ENCODE peak calls at places on chromosomes 3 and 15, in six cellular contexts. B, S, X, C, Q and K are unnamed samples. For H3K36me3, the result is how much of the 10 kb centered on the place peaks cover.

GRCh38 chr3:157154563-157155333 is 5.2 kb downstream of the CCNL1 start:
- DNase-seq in B (no peak), S (no peak), X (no peak), C (no peak), Q (no peak), K (no peak)

GRCh38 chr15:80643296-80643965 is 51.7 kb upstream of the ABHD17C start:
- DNase-seq in B (peak), S (no peak), X (no peak), C (no peak), Q (no peak), K (no peak)

GRCh38 chr3:189563841-189564563 is 67.2 kb upstream of the TP63 start:
- DNase-seq in B (no peak), S (no peak), X (no peak), C (no peak), Q (peak), K (no peak)

GRCh38 chr15:92619380-92620101 is 36.0 kb downstream of the FAM174B start:
- DNase-seq in B (no peak), S (no peak), X (no peak), C (no peak), Q (no peak), K (no peak)

GRCh38 chr15:48360841-48361240 is 29.6 kb downstream of the DUT start:
- DNase-seq in B (no peak), S (no peak), X (peak), C (no peak), Q (no peak), K (no peak)

GRCh38 chr15:70160803-70161565 is 63.3 kb upstream of the TLE3 start:
- DNase-seq in B (no peak), S (no peak), X (no peak), C (no peak), Q (no peak), K (no peak)

GRCh38 chr15:51947124-51947523 is 24.5 kb downstream of the LEO1 start:
- DNase-seq in B (no peak), S (no peak), X (no peak), C (no peak), Q (no peak), K (no peak)

GRCh38 chr15:99615460-99615859 is 49.7 kb downstream of the MEF2A start:
- DNase-seq in B (no peak), S (no peak), X (no peak), C (no peak), Q (no peak), K (no peak)

GRCh38 chr3:150371741-150372254 is 36.3 kb upstream of the TSC22D2 start:
- DNase-seq in B (no peak), S (peak), X (peak), C (peak), Q (no peak), K (no peak)

GRCh38 chr3:129402210-129402609 is 26.2 kb downstream of the EFCAB12 start:
- DNase-seq in B (no peak), S (no peak), X (no peak), C (no peak), Q (no peak), K (no peak)

GRCh38 chr3:129402616-129403015 is 25.8 kb downstream of the EFCAB12 start:
- DNase-seq in B (no peak), S (no peak), X (no peak), C (no peak), Q (no peak), K (no peak)

GRCh38 chr3:129399895-129400357 is 28.5 kb downstream of the EFCAB12 start:
- DNase-seq in B (no peak), S (peak), X (peak), C (no peak), Q (no peak), K (no peak)

GRCh38 chr3:129398803-129399144 is 29.7 kb downstream of the EFCAB12 start:
- DNase-seq in B (no peak), S (peak), X (no peak), C (no peak), Q (no peak), K (peak)

DNA sequence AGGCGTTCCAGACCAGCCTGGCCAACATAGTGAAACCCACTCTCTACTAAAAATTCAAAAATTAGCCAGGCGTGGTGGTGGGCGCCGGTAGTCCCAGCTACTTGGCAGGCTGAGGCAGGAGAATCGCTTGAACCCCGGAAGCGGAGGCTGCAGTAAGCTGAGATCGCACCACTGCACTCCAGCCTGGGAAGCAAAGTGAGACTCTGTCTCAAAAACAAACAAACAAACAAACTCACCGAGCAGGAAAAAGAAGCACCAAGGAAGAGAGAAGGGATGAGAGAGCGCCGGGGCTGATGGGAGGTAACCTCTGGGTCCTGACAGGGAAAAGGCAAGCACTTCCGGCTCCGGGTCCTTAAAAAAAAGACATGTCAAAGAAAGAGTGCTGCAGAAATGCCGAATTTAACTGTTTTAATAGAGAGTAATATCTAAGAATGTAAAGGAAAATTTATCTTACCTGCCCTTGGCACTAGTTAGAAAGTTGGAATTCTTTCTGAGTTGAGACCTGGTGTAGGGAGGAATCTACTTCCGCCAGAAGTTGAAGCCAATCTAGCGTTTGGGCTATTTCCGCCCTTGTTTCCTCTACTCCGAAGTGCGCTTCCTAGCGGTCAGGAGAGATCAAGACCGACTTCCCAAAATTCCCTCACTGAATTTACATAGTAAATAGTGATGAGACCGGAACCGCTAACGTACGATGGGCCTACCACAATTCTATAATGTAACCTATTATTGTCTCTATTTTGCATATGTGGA is 29.1 kb downstream of the EFCAB12 start:
- DNase-seq in B (peak), S (peak), X (peak), C (peak), Q (peak), K (peak)
- TF ChIP-seq MAX in B (peak), S (no peak), X (peak), C (no peak), Q (no peak), K (peak)

GRCh38 chr3:33071946-33072345 is 25.0 kb downstream of the GLB1 start:
- DNase-seq in B (no peak), S (no peak), X (no peak), C (no peak), Q (no peak), K (no peak)

GRCh38 chr3:33071181-33071580 is 25.8 kb downstream of the GLB1 start:
- DNase-seq in B (no peak), S (no peak), X (no peak), C (no peak), Q (no peak), K (no peak)

GRCh38 chr3:33075996-33076395 is 20.9 kb downstream of the GLB1 start:
- DNase-seq in B (no peak), S (no peak), X (no peak), C (no peak), Q (no peak), K (no peak)

GRCh38 chr3:33076952-33077351 is 20.0 kb downstream of the GLB1 start:
- DNase-seq in B (no peak), S (no peak), X (no peak), C (no peak), Q (no peak), K (no peak)

DNA sequence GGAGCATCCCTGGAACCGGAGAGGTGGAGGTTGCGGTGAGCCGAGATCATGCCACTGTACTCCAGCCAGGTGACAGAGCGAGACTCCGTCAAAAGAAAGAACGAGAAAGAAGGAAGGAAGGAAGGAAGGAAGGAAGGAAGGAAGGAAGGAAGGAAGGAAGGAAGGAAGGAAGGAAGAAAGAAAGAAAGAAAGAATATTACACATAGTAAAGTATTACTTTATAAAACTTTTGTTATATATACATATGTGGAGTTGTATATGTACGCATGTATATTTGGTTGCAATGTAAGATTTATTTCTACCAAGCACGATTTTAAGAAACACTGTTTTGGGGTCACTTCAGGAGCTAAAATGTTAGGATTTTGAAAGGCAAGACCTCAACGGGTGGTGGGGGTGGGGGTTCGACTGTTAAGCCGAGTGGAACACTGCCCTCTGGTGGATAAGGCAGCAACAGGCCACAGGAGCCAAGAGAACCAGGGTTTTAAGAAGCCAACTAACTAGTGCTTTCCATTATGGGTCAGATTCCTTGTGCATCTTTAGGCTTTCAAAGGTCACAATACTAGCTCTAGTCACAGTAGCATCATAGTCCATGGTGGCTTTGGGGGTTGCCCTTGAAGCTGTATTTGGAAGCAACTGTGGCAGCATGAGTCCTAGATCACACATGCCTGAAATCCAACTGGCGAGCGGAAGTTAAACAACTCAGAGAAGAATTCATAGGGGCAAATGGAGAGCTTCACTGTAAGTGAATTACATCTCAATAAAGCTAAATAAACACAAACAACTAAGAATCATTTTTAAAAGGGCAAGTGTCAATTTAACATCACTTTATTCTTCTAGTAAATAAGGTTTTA is 22.5 kb downstream of the GLB1 start:
- DNase-seq in B (peak), S (peak), X (peak), C (peak), Q (no peak), K (peak)
- TF ChIP-seq YY1 in B (no peak), S (peak), X (no peak), C (no peak), Q (peak), K (no peak)

DNA sequence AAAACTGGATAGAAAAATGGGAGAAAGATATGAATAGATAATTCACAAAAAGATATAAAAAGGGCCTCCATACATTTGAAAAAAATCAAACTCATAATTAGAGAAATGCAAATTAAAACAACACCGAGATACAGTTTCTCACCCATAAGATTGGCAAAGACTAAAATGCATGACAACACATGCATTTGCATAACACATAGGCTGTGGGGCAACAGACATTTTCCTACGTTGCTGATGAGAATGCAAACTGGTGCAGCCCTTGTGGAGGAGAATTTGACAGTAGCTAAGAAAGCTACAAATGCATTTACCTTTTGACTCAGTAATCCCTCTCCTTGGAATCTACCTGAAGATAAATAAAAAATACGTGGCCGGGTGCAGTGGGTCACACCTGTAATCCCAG is 11.4 kb upstream of the CAND2 start:
- DNase-seq in B (no peak), S (no peak), X (no peak), C (no peak), Q (no peak), K (no peak)
- H3K36me3 ChIP-seq in B (under half), S (under half), X (under half), C (under half), Q (under half), K (under half)

DNA sequence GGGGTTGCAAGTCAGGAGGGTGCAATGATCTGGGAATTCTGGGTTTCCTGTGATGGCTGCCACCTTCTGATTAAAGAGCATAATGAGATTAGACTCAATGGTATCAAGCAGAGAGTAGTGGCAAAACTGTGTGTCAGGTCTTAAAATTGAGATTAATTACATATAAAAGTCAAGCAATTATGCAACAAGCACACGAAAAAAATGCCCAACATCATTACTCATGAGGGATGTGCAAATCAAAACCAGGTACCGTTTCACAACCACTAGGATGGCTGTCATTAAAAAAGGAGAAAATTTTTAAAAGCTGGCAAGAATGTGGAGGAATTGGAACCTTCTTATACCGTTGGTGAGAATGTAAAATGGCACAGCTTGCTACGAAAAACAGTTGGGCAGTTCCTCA is 205.0 kb downstream of the OSBPL10 start:
- DNase-seq in B (no peak), S (no peak), X (no peak), C (no peak), Q (no peak), K (no peak)
- TF ChIP-seq MAX in B (no peak), S (no peak), X (no peak), C (no peak), Q (no peak), K (no peak)

DNA sequence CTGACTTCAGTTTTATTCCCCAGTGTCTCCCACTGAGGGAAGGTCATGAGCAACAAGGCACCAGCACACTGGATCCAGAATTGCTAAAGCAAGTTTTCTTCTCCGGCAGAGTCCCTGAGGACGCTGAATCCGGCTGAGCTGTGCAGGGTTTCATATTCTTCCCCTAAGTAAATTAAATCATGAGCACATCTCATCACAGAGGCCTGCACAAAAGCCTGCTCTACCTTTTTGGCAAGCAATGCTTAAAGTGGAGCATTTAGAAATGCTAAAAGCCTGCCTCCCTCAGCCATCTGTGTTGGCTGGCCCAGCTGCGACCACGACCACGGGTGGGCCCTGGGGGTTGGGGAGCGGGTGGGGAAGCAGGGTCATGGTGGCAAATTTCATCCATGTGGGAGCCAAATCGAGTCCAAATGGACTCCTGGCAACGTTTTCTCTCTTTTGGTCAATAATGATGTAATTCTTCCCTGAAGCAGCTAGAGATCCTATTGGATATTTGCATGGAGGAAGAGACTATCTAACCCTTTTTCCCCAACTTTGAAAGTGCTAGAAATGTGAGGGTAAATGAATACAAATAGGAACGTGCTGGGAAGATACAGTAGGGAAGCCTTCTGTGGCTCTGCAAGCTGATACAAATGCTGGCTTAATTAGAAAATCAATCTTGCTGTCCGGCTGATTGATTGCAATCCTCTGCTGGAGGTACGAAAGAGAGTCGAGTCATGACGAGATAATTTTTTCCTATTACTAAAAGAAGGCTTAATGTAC is 532.8 kb upstream of the TBL1XR1 start:
- DNase-seq in B (no peak), S (no peak), X (no peak), C (no peak), Q (no peak), K (peak)
- TF ChIP-seq YY1 in B (no peak), S (no peak), X (no peak), C (no peak), Q (no peak), K (no peak)

DNA sequence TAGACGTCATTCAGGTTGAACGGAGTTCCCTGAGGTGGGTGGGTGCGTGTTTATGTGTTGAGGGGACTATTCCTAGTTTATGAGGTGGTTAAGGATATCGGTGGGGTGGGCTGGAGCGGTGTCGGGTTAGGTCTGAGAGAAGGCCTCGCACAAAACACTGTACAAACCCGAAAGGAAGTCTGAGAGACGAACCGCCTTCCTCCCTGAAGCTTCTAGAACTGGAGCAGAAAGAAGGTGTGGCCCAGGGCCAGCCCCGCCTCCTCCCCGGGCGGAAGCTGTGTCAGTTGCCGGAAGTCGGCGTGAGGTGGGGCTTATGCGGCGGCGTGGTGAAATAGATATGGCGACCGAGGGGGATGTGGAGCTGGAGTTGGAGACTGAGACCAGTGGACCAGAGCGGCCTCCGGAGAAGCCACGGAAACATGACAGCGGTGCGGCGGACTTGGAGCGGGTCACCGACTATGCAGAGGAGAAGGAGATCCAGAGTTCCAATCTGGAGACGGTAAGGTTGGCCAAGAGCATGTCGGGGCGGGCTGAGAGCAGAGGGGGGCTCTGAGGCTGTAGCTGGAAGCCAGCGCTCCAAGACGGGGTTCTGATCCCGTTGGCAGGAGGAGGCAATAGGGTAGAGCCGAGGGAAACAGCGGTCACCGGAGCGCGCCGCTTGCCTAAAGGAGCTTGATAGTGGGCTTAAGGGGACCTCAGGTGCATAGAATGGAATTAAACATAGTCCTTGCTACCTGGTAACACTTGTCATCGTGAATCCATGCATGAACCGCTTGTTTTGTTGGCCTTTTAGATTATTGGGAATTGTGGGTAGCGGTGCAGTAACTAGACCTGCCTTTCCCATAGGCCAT is at the start of gene HYPK:
- DNase-seq in B (peak), S (peak), X (peak), C (peak), Q (peak), K (peak)
- H3K36me3 ChIP-seq in B (under half), S (half or more), X (under half), C (under half), Q (under half), K (half or more)

GRCh38 chr3:73653877-73654276 is 29.1 kb upstream of the PDZRN3 start:
- DNase-seq in B (no peak), S (no peak), X (no peak), C (no peak), Q (no peak), K (no peak)
- TF ChIP-seq MAX in B (no peak), S (no peak), X (no peak), C (no peak), Q (no peak), K (no peak)